ENCODE peak calls at places on chromosomes 16 and 17, in seven cellular contexts. One of them, this sample, is unnamed.

GRCh38 chr16:5412721-5413120 is 315.1 kb upstream of the EEF2KMT start:
- DNase-seq in AG10803: no peak
- DNase-seq in iPS DF 6.9: no peak
- DNase-seq in GM23338: peak; percentile 73
- DNase-seq in hepatocyte: no peak
- DNase-seq in AG04449: no peak
- DNase-seq in small intestine: no peak
- DNase-seq in this sample: peak; percentile 20

GRCh38 chr17:34207572-34207971 is 47.5 kb upstream of the CCL2 start:
- DNase-seq in iPS DF 6.9: no peak
- DNase-seq in GM23338: no peak
- DNase-seq in AG10803: peak; percentile 21
- DNase-seq in small intestine: no peak
- DNase-seq in hepatocyte: no peak
- DNase-seq in AG04449: no peak
- DNase-seq in this sample: no peak

GRCh38 chr16:89319883-89320716 is 102.6 kb downstream of the ZNF778 start:
- DNase-seq in small intestine: peak; percentile 64
- DNase-seq in hepatocyte: peak; percentile 71
- DNase-seq in iPS DF 6.9: no peak
- DNase-seq in AG04449: no peak
- DNase-seq in AG10803: peak; percentile 66
- DNase-seq in GM23338: no peak
- DNase-seq in this sample: peak; percentile 85

GRCh38 chr16:14194706-14195105 is 123.6 kb downstream of the MRTFB start:
- DNase-seq in AG04449: no peak
- DNase-seq in iPS DF 6.9: no peak
- DNase-seq in small intestine: no peak
- DNase-seq in GM23338: no peak
- DNase-seq in AG10803: no peak
- DNase-seq in hepatocyte: no peak
- DNase-seq in this sample: no peak

GRCh38 chr16:57614546-57615343 is 13.7 kb upstream of the ADGRG1 start:
- DNase-seq in GM23338: no peak
- DNase-seq in iPS DF 6.9: no peak
- DNase-seq in AG10803: no peak
- DNase-seq in hepatocyte: no peak
- DNase-seq in small intestine: no peak
- DNase-seq in AG04449: no peak
- DNase-seq in this sample: no peak

GRCh38 chr16:3017806-3018506 is at the start of gene CLDN6:
- DNase-seq in hepatocyte: peak; percentile 94
- DNase-seq in AG10803: no peak
- DNase-seq in AG04449: no peak
- DNase-seq in small intestine: peak; percentile 32
- DNase-seq in iPS DF 6.9: no peak
- DNase-seq in GM23338: peak; percentile 98
- DNase-seq in this sample: no peak

GRCh38 chr16:30951785-30952184 is 2.9 kb downstream of the ORAI3 start:
- DNase-seq in GM23338: no peak
- DNase-seq in AG04449: no peak
- DNase-seq in iPS DF 6.9: no peak
- DNase-seq in AG10803: peak; percentile 58
- DNase-seq in hepatocyte: no peak
- DNase-seq in small intestine: no peak
- DNase-seq in this sample: peak; percentile 88

GRCh38 chr16:4788489-4788889 is 344 bp upstream of the SEPTIN12 start:
- DNase-seq in iPS DF 6.9: no peak
- DNase-seq in AG04449: no peak
- DNase-seq in hepatocyte: peak; percentile 49
- DNase-seq in GM23338: no peak
- DNase-seq in AG10803: no peak
- DNase-seq in small intestine: peak; percentile 22
- DNase-seq in this sample: no peak

GRCh38 chr17:43338886-43339516 is 59.8 kb upstream of the ARL4D start:
- DNase-seq in AG10803: peak; percentile 64
- DNase-seq in AG04449: no peak
- DNase-seq in GM23338: peak; percentile 76
- DNase-seq in small intestine: peak; percentile 78
- DNase-seq in hepatocyte: peak; percentile 64
- DNase-seq in iPS DF 6.9: no peak
- DNase-seq in this sample: peak; percentile 67

GRCh38 chr17:33377837-33378236 is 84.7 kb upstream of the ASIC2 start:
- DNase-seq in iPS DF 6.9: no peak
- DNase-seq in hepatocyte: no peak
- DNase-seq in GM23338: no peak
- DNase-seq in AG10803: no peak
- DNase-seq in AG04449: no peak
- DNase-seq in small intestine: no peak
- DNase-seq in this sample: no peak

GRCh38 chr16:24508614-24509013 is 30.8 kb upstream of the RBBP6 start:
- DNase-seq in iPS DF 6.9: no peak
- DNase-seq in AG04449: peak; percentile 58
- DNase-seq in AG10803: peak; percentile 79
- DNase-seq in hepatocyte: peak; percentile 11
- DNase-seq in GM23338: no peak
- DNase-seq in small intestine: no peak
- DNase-seq in this sample: peak; percentile 68

GRCh38 chr17:64250211-64250835 is 12.7 kb downstream of the TEX2 start:
- DNase-seq in hepatocyte: no peak
- DNase-seq in AG10803: no peak
- DNase-seq in small intestine: no peak
- DNase-seq in AG04449: no peak
- DNase-seq in GM23338: no peak
- DNase-seq in iPS DF 6.9: no peak
- DNase-seq in this sample: no peak

GRCh38 chr16:152141-153128 is at the start of gene HBZ:
- DNase-seq in hepatocyte: no peak
- DNase-seq in GM23338: no peak
- DNase-seq in iPS DF 6.9: no peak
- DNase-seq in AG04449: no peak
- DNase-seq in AG10803: no peak
- DNase-seq in small intestine: no peak
- DNase-seq in this sample: no peak

GRCh38 chr16:82082543-82083244 is 47.6 kb downstream of the HSD17B2 start:
- DNase-seq in AG10803: peak; percentile 44
- DNase-seq in GM23338: no peak
- DNase-seq in AG04449: no peak
- DNase-seq in iPS DF 6.9: no peak
- DNase-seq in small intestine: peak; percentile 75
- DNase-seq in hepatocyte: peak; percentile 46
- DNase-seq in this sample: peak; percentile 14

GRCh38 chr17:3647769-3648540 is 11.4 kb downstream of the CTNS start:
- DNase-seq in hepatocyte: peak; percentile 81
- DNase-seq in small intestine: peak; percentile 73
- DNase-seq in GM23338: peak; percentile 74
- DNase-seq in iPS DF 6.9: no peak
- DNase-seq in AG04449: no peak
- DNase-seq in AG10803: peak; percentile 74
- DNase-seq in this sample: peak; percentile 24

GRCh38 chr16:75733305-75734141 is 7.2 kb upstream of the CPHXL start:
- DNase-seq in AG04449: peak; percentile 54
- DNase-seq in AG10803: peak; percentile 86
- DNase-seq in hepatocyte: peak; percentile 34
- DNase-seq in iPS DF 6.9: no peak
- DNase-seq in small intestine: peak; percentile 43
- DNase-seq in GM23338: no peak
- DNase-seq in this sample: peak; percentile 88

GRCh38 chr17:46950997-46951621 is 27.9 kb downstream of the RPRML start:
- DNase-seq in AG04449: no peak
- DNase-seq in GM23338: no peak
- DNase-seq in iPS DF 6.9: no peak
- DNase-seq in AG10803: no peak
- DNase-seq in small intestine: no peak
- DNase-seq in hepatocyte: no peak
- DNase-seq in this sample: no peak

GRCh38 chr16:53098526-53099317 is 43.9 kb downstream of the CHD9 start:
- DNase-seq in GM23338: peak; percentile 55
- DNase-seq in AG04449: no peak
- DNase-seq in hepatocyte: peak; percentile 81
- DNase-seq in AG10803: peak; percentile 92
- DNase-seq in small intestine: peak; percentile 68
- DNase-seq in iPS DF 6.9: no peak
- DNase-seq in this sample: peak; percentile 100

GRCh38 chr17:77691216-77692085 is 267.1 kb upstream of the TNRC6C start:
- DNase-seq in small intestine: no peak
- DNase-seq in AG04449: no peak
- DNase-seq in GM23338: no peak
- DNase-seq in hepatocyte: no peak
- DNase-seq in iPS DF 6.9: no peak
- DNase-seq in AG10803: no peak
- DNase-seq in this sample: no peak

GRCh38 chr17:83106036-83106577 is 26.7 kb downstream of the METRNL start:
- DNase-seq in AG10803: peak; percentile 66
- DNase-seq in iPS DF 6.9: no peak
- DNase-seq in small intestine: no peak
- DNase-seq in GM23338: no peak
- DNase-seq in AG04449: no peak
- DNase-seq in hepatocyte: no peak
- DNase-seq in this sample: no peak

GRCh38 chr16:68406458-68407041 is 41.8 kb downstream of the SMPD3 start:
- DNase-seq in GM23338: no peak
- DNase-seq in AG04449: peak; percentile 12
- DNase-seq in iPS DF 6.9: no peak
- DNase-seq in small intestine: no peak
- DNase-seq in AG10803: peak; percentile 60
- DNase-seq in hepatocyte: peak; percentile 62
- DNase-seq in this sample: no peak
- H3K4me3 ChIP-seq in GM23338: no peak overlapping the region
- H3K4me3 ChIP-seq in AG04449: peak overlapping the region; percentile 36
- H3K4me3 ChIP-seq in iPS DF 6.9: no peak overlapping the region
- H3K4me3 ChIP-seq in small intestine: no peak overlapping the region
- H3K4me3 ChIP-seq in AG10803: peak overlapping the region; percentile 42
- H3K4me3 ChIP-seq in hepatocyte: no peak overlapping the region
- H3K4me3 ChIP-seq in this sample: no peak overlapping the region

GRCh38 chr17:2057130-2057713 is 2.3 kb downstream of the HIC1 start:
- DNase-seq in AG04449: no peak
- DNase-seq in iPS DF 6.9: no peak
- DNase-seq in small intestine: no peak
- DNase-seq in GM23338: peak; percentile 59
- DNase-seq in hepatocyte: no peak
- DNase-seq in AG10803: no peak
- DNase-seq in this sample: no peak

GRCh38 chr17:2057714-2058520 is 3.0 kb downstream of the HIC1 start:
- DNase-seq in hepatocyte: no peak
- DNase-seq in AG10803: no peak
- DNase-seq in small intestine: no peak
- DNase-seq in AG04449: no peak
- DNase-seq in GM23338: peak; percentile 51
- DNase-seq in iPS DF 6.9: no peak
- DNase-seq in this sample: no peak

GRCh38 chr17:2054740-2055493 is at the start of gene HIC1:
- DNase-seq in AG04449: no peak
- DNase-seq in GM23338: peak; percentile 82
- DNase-seq in hepatocyte: peak; percentile 90
- DNase-seq in small intestine: peak; percentile 56
- DNase-seq in AG10803: peak; percentile 74
- DNase-seq in iPS DF 6.9: no peak
- DNase-seq in this sample: peak; percentile 69

GRCh38 chr17:2055494-2056220 is 754 bp downstream of the HIC1 start:
- DNase-seq in hepatocyte: no peak
- DNase-seq in GM23338: no peak
- DNase-seq in AG04449: no peak
- DNase-seq in AG10803: peak; percentile 60
- DNase-seq in iPS DF 6.9: no peak
- DNase-seq in small intestine: no peak
- DNase-seq in this sample: no peak

GRCh38 chr17:2056221-2057129 is 1.6 kb downstream of the HIC1 start:
- DNase-seq in hepatocyte: peak; percentile 63
- DNase-seq in AG10803: peak; percentile 43
- DNase-seq in iPS DF 6.9: no peak
- DNase-seq in AG04449: no peak
- DNase-seq in GM23338: peak; percentile 66
- DNase-seq in small intestine: no peak
- DNase-seq in this sample: no peak
- H3K4me3 ChIP-seq in hepatocyte: no peak overlapping the region
- H3K4me3 ChIP-seq in AG10803: peak overlapping the region; percentile 62
- H3K4me3 ChIP-seq in iPS DF 6.9: no peak overlapping the region
- H3K4me3 ChIP-seq in AG04449: peak overlapping the region; percentile 66
- H3K4me3 ChIP-seq in GM23338: peak overlapping the region; percentile 44
- H3K4me3 ChIP-seq in small intestine: peak overlapping the region; percentile 75
- H3K4me3 ChIP-seq in this sample: no peak overlapping the region

GRCh38 chr17:50666316-50666715 is 31.6 kb downstream of the ABCC3 start:
- DNase-seq in GM23338: no peak
- DNase-seq in AG10803: no peak
- DNase-seq in hepatocyte: no peak
- DNase-seq in AG04449: no peak
- DNase-seq in small intestine: no peak
- DNase-seq in iPS DF 6.9: no peak
- DNase-seq in this sample: no peak
- H3K4me3 ChIP-seq in GM23338: no peak overlapping the region
- H3K4me3 ChIP-seq in AG10803: no peak overlapping the region
- H3K4me3 ChIP-seq in hepatocyte: no peak overlapping the region
- H3K4me3 ChIP-seq in AG04449: no peak overlapping the region
- H3K4me3 ChIP-seq in small intestine: no peak overlapping the region
- H3K4me3 ChIP-seq in iPS DF 6.9: no peak overlapping the region
- H3K4me3 ChIP-seq in this sample: no peak overlapping the region

GRCh38 chr16:80027007-80027965 is 426.7 kb upstream of the MAF start:
- DNase-seq in iPS DF 6.9: no peak
- DNase-seq in small intestine: peak; percentile 97
- DNase-seq in hepatocyte: peak; percentile 94
- DNase-seq in GM23338: peak; percentile 35
- DNase-seq in AG10803: peak; percentile 88
- DNase-seq in AG04449: peak; percentile 74
- DNase-seq in this sample: peak; percentile 90
- H3K4me3 ChIP-seq in iPS DF 6.9: no peak overlapping the region
- H3K4me3 ChIP-seq in small intestine: no peak overlapping the region
- H3K4me3 ChIP-seq in hepatocyte: no peak overlapping the region
- H3K4me3 ChIP-seq in GM23338: no peak overlapping the region
- H3K4me3 ChIP-seq in AG10803: no peak overlapping the region
- H3K4me3 ChIP-seq in AG04449: no peak overlapping the region
- H3K4me3 ChIP-seq in this sample: peak overlapping the region; percentile 21

This sample was measured in MG63.